ENCODE peak calls at places on chromosomes 11 and 22, in eight cellular contexts. One of them, this sample, is unnamed.

GRCh38 chr11:112590778-112591177 is 330.1 kb upstream of the PLET1 start:
- DNase-seq in fibroblast of pulmonary artery: peak; percentile 50
- DNase-seq in colonic mucosa: no peak
- DNase-seq in OCI-LY7: no peak
- DNase-seq in kidney tubule cell: no peak
- DNase-seq in EL: no peak
- DNase-seq in T-helper 1 cell: no peak
- DNase-seq in stimulated activated CD4-positive, alpha-beta T cell treated with anti-CD3 and anti-CD28 coated beads, Interleukin-15, amount 100 ng/mL, for 1 hour: no peak
- DNase-seq in this sample: no peak

GRCh38 chr22:41290262-41291221 is 4.6 kb upstream of the RANGAP1 start:
- DNase-seq in fibroblast of pulmonary artery: peak; percentile 75
- DNase-seq in colonic mucosa: no peak
- DNase-seq in OCI-LY7: no peak
- DNase-seq in kidney tubule cell: peak; percentile 93
- DNase-seq in EL: peak; percentile 97
- DNase-seq in T-helper 1 cell: no peak
- DNase-seq in stimulated activated CD4-positive, alpha-beta T cell treated with anti-CD3 and anti-CD28 coated beads, Interleukin-15, amount 100 ng/mL, for 1 hour: no peak
- DNase-seq in this sample: peak; percentile 47

GRCh38 chr11:71300187-71300586 is 47.8 kb upstream of the SHANK2 start:
- DNase-seq in fibroblast of pulmonary artery: no peak
- DNase-seq in colonic mucosa: peak; percentile 8
- DNase-seq in OCI-LY7: no peak
- DNase-seq in kidney tubule cell: no peak
- DNase-seq in EL: no peak
- DNase-seq in T-helper 1 cell: no peak
- DNase-seq in stimulated activated CD4-positive, alpha-beta T cell treated with anti-CD3 and anti-CD28 coated beads, Interleukin-15, amount 100 ng/mL, for 1 hour: no peak
- DNase-seq in this sample: no peak

GRCh38 chr22:35918466-35918865 is 110.2 kb downstream of the RBFOX2 start:
- DNase-seq in fibroblast of pulmonary artery: peak; percentile 20
- DNase-seq in colonic mucosa: no peak
- DNase-seq in OCI-LY7: no peak
- DNase-seq in kidney tubule cell: no peak
- DNase-seq in EL: no peak
- DNase-seq in T-helper 1 cell: no peak
- DNase-seq in stimulated activated CD4-positive, alpha-beta T cell treated with anti-CD3 and anti-CD28 coated beads, Interleukin-15, amount 100 ng/mL, for 1 hour: no peak
- DNase-seq in this sample: peak; percentile 38

GRCh38 chr11:119181677-119182412 is 3.4 kb upstream of the NHERF4 start:
- DNase-seq in fibroblast of pulmonary artery: no peak
- DNase-seq in colonic mucosa: no peak
- DNase-seq in OCI-LY7: no peak
- DNase-seq in kidney tubule cell: no peak
- DNase-seq in EL: no peak
- DNase-seq in T-helper 1 cell: no peak
- DNase-seq in stimulated activated CD4-positive, alpha-beta T cell treated with anti-CD3 and anti-CD28 coated beads, Interleukin-15, amount 100 ng/mL, for 1 hour: no peak
- DNase-seq in this sample: no peak

GRCh38 chr11:84887055-84887629 is 740.0 kb downstream of the DLG2 start:
- DNase-seq in fibroblast of pulmonary artery: no peak
- DNase-seq in colonic mucosa: no peak
- DNase-seq in OCI-LY7: no peak
- DNase-seq in kidney tubule cell: peak; percentile 18
- DNase-seq in EL: peak; percentile 43
- DNase-seq in T-helper 1 cell: no peak
- DNase-seq in stimulated activated CD4-positive, alpha-beta T cell treated with anti-CD3 and anti-CD28 coated beads, Interleukin-15, amount 100 ng/mL, for 1 hour: no peak
- DNase-seq in this sample: no peak

GRCh38 chr11:73797457-73797856 is 9.8 kb downstream of the MRPL48 start:
- DNase-seq in fibroblast of pulmonary artery: no peak
- DNase-seq in colonic mucosa: no peak
- DNase-seq in OCI-LY7: no peak
- DNase-seq in kidney tubule cell: no peak
- DNase-seq in EL: no peak
- DNase-seq in T-helper 1 cell: no peak
- DNase-seq in stimulated activated CD4-positive, alpha-beta T cell treated with anti-CD3 and anti-CD28 coated beads, Interleukin-15, amount 100 ng/mL, for 1 hour: no peak
- DNase-seq in this sample: no peak

GRCh38 chr11:28464252-28464867 is 356.2 kb downstream of the METTL15 start:
- DNase-seq in fibroblast of pulmonary artery: peak; percentile 19
- DNase-seq in colonic mucosa: no peak
- DNase-seq in OCI-LY7: no peak
- DNase-seq in kidney tubule cell: no peak
- DNase-seq in EL: peak; percentile 78
- DNase-seq in T-helper 1 cell: no peak
- DNase-seq in stimulated activated CD4-positive, alpha-beta T cell treated with anti-CD3 and anti-CD28 coated beads, Interleukin-15, amount 100 ng/mL, for 1 hour: no peak
- DNase-seq in this sample: no peak

GRCh38 chr11:46894961-46895360 is 23.4 kb downstream of the LRP4 start:
- DNase-seq in fibroblast of pulmonary artery: no peak
- DNase-seq in colonic mucosa: no peak
- DNase-seq in OCI-LY7: no peak
- DNase-seq in kidney tubule cell: no peak
- DNase-seq in EL: no peak
- DNase-seq in T-helper 1 cell: no peak
- DNase-seq in stimulated activated CD4-positive, alpha-beta T cell treated with anti-CD3 and anti-CD28 coated beads, Interleukin-15, amount 100 ng/mL, for 1 hour: no peak
- DNase-seq in this sample: no peak

GRCh38 chr11:83335446-83336070 is 49.4 kb upstream of the CCDC90B start:
- DNase-seq in fibroblast of pulmonary artery: no peak
- DNase-seq in colonic mucosa: no peak
- DNase-seq in OCI-LY7: no peak
- DNase-seq in kidney tubule cell: no peak
- DNase-seq in EL: no peak
- DNase-seq in T-helper 1 cell: no peak
- DNase-seq in stimulated activated CD4-positive, alpha-beta T cell treated with anti-CD3 and anti-CD28 coated beads, Interleukin-15, amount 100 ng/mL, for 1 hour: no peak
- DNase-seq in this sample: no peak

GRCh38 chr11:33910960-33911339 is 19.1 kb upstream of the LMO2 start:
- DNase-seq in fibroblast of pulmonary artery: no peak
- DNase-seq in colonic mucosa: no peak
- DNase-seq in OCI-LY7: no peak
- DNase-seq in kidney tubule cell: no peak
- DNase-seq in EL: no peak
- DNase-seq in T-helper 1 cell: no peak
- DNase-seq in stimulated activated CD4-positive, alpha-beta T cell treated with anti-CD3 and anti-CD28 coated beads, Interleukin-15, amount 100 ng/mL, for 1 hour: no peak
- DNase-seq in this sample: no peak

GRCh38 chr11:1757861-1758610 is 5.7 kb downstream of the CTSD start:
- DNase-seq in fibroblast of pulmonary artery: no peak
- DNase-seq in colonic mucosa: peak; percentile 60
- DNase-seq in OCI-LY7: no peak
- DNase-seq in kidney tubule cell: no peak
- DNase-seq in EL: no peak
- DNase-seq in T-helper 1 cell: no peak
- DNase-seq in stimulated activated CD4-positive, alpha-beta T cell treated with anti-CD3 and anti-CD28 coated beads, Interleukin-15, amount 100 ng/mL, for 1 hour: no peak
- DNase-seq in this sample: no peak

GRCh38 chr11:34546511-34547206 is 33.1 kb upstream of the ELF5 start:
- DNase-seq in fibroblast of pulmonary artery: no peak
- DNase-seq in colonic mucosa: no peak
- DNase-seq in OCI-LY7: no peak
- DNase-seq in kidney tubule cell: no peak
- DNase-seq in EL: no peak
- DNase-seq in T-helper 1 cell: no peak
- DNase-seq in stimulated activated CD4-positive, alpha-beta T cell treated with anti-CD3 and anti-CD28 coated beads, Interleukin-15, amount 100 ng/mL, for 1 hour: no peak
- DNase-seq in this sample: no peak

GRCh38 chr11:106156290-106156937 is 79.0 kb downstream of the AASDHPPT start:
- DNase-seq in fibroblast of pulmonary artery: peak; percentile 94
- DNase-seq in colonic mucosa: peak; percentile 19
- DNase-seq in OCI-LY7: peak; percentile 16
- DNase-seq in kidney tubule cell: peak; percentile 54
- DNase-seq in EL: peak; percentile 57
- DNase-seq in T-helper 1 cell: no peak
- DNase-seq in stimulated activated CD4-positive, alpha-beta T cell treated with anti-CD3 and anti-CD28 coated beads, Interleukin-15, amount 100 ng/mL, for 1 hour: no peak
- DNase-seq in this sample: peak; percentile 75

GRCh38 chr22:26482171-26482570 is 1.4 kb downstream of the HPS4 start:
- DNase-seq in fibroblast of pulmonary artery: no peak
- DNase-seq in colonic mucosa: no peak
- DNase-seq in OCI-LY7: peak; percentile 26
- DNase-seq in kidney tubule cell: no peak
- DNase-seq in EL: no peak
- DNase-seq in T-helper 1 cell: no peak
- DNase-seq in stimulated activated CD4-positive, alpha-beta T cell treated with anti-CD3 and anti-CD28 coated beads, Interleukin-15, amount 100 ng/mL, for 1 hour: no peak
- DNase-seq in this sample: no peak

GRCh38 chr11:103525069-103525468 is 415.8 kb downstream of the DYNC2H1 start:
- DNase-seq in fibroblast of pulmonary artery: peak; percentile 65
- DNase-seq in colonic mucosa: no peak
- DNase-seq in OCI-LY7: no peak
- DNase-seq in kidney tubule cell: peak; percentile 86
- DNase-seq in EL: peak; percentile 78
- DNase-seq in T-helper 1 cell: no peak
- DNase-seq in stimulated activated CD4-positive, alpha-beta T cell treated with anti-CD3 and anti-CD28 coated beads, Interleukin-15, amount 100 ng/mL, for 1 hour: no peak
- DNase-seq in this sample: peak; percentile 17

GRCh38 chr11:126254819-126255218 is 13.9 kb downstream of the SRPRA start:
- DNase-seq in fibroblast of pulmonary artery: no peak
- DNase-seq in colonic mucosa: no peak
- DNase-seq in OCI-LY7: no peak
- DNase-seq in kidney tubule cell: no peak
- DNase-seq in EL: no peak
- DNase-seq in T-helper 1 cell: no peak
- DNase-seq in stimulated activated CD4-positive, alpha-beta T cell treated with anti-CD3 and anti-CD28 coated beads, Interleukin-15, amount 100 ng/mL, for 1 hour: no peak
- DNase-seq in this sample: no peak

GRCh38 chr11:120326845-120327281 is 1.8 kb downstream of the TLCD5 start:
- DNase-seq in fibroblast of pulmonary artery: peak; percentile 24
- DNase-seq in colonic mucosa: no peak
- DNase-seq in OCI-LY7: no peak
- DNase-seq in kidney tubule cell: peak; percentile 47
- DNase-seq in EL: no peak
- DNase-seq in T-helper 1 cell: no peak
- DNase-seq in stimulated activated CD4-positive, alpha-beta T cell treated with anti-CD3 and anti-CD28 coated beads, Interleukin-15, amount 100 ng/mL, for 1 hour: no peak
- DNase-seq in this sample: no peak

GRCh38 chr22:17982572-17983141 is 41.7 kb downstream of the MICAL3 start:
- DNase-seq in fibroblast of pulmonary artery: no peak
- DNase-seq in colonic mucosa: no peak
- DNase-seq in OCI-LY7: no peak
- DNase-seq in kidney tubule cell: no peak
- DNase-seq in EL: peak; percentile 33
- DNase-seq in T-helper 1 cell: no peak
- DNase-seq in stimulated activated CD4-positive, alpha-beta T cell treated with anti-CD3 and anti-CD28 coated beads, Interleukin-15, amount 100 ng/mL, for 1 hour: no peak
- DNase-seq in this sample: no peak

GRCh38 chr11:1543606-1544263 is 28.3 kb downstream of the DUSP8 start:
- DNase-seq in fibroblast of pulmonary artery: no peak
- DNase-seq in colonic mucosa: no peak
- DNase-seq in OCI-LY7: no peak
- DNase-seq in kidney tubule cell: no peak
- DNase-seq in EL: no peak
- DNase-seq in T-helper 1 cell: no peak
- DNase-seq in stimulated activated CD4-positive, alpha-beta T cell treated with anti-CD3 and anti-CD28 coated beads, Interleukin-15, amount 100 ng/mL, for 1 hour: no peak
- DNase-seq in this sample: no peak

GRCh38 chr11:73137262-73137941 is 4.7 kb downstream of the FCHSD2 start:
- DNase-seq in fibroblast of pulmonary artery: no peak
- DNase-seq in colonic mucosa: no peak
- DNase-seq in OCI-LY7: peak; percentile 51
- DNase-seq in kidney tubule cell: no peak
- DNase-seq in EL: no peak
- DNase-seq in T-helper 1 cell: no peak
- DNase-seq in stimulated activated CD4-positive, alpha-beta T cell treated with anti-CD3 and anti-CD28 coated beads, Interleukin-15, amount 100 ng/mL, for 1 hour: no peak
- DNase-seq in this sample: no peak

GRCh38 chr11:71451596-71452353 is 1.2 kb upstream of the NADSYN1 start:
- DNase-seq in fibroblast of pulmonary artery: no peak
- DNase-seq in colonic mucosa: peak; percentile 71
- DNase-seq in OCI-LY7: peak; percentile 57
- DNase-seq in kidney tubule cell: peak; percentile 57
- DNase-seq in EL: no peak
- DNase-seq in T-helper 1 cell: no peak
- DNase-seq in stimulated activated CD4-positive, alpha-beta T cell treated with anti-CD3 and anti-CD28 coated beads, Interleukin-15, amount 100 ng/mL, for 1 hour: no peak
- DNase-seq in this sample: peak; percentile 14

GRCh38 chr11:19777342-19778102 is 64.9 kb downstream of the NAV2 start:
- DNase-seq in fibroblast of pulmonary artery: peak; percentile 81
- DNase-seq in colonic mucosa: peak; percentile 52
- DNase-seq in OCI-LY7: no peak
- DNase-seq in kidney tubule cell: peak; percentile 90
- DNase-seq in EL: peak; percentile 70
- DNase-seq in T-helper 1 cell: no peak
- DNase-seq in stimulated activated CD4-positive, alpha-beta T cell treated with anti-CD3 and anti-CD28 coated beads, Interleukin-15, amount 100 ng/mL, for 1 hour: no peak
- DNase-seq in this sample: no peak

GRCh38 chr11:9091044-9091936 is at the start of gene SCUBE2:
- DNase-seq in fibroblast of pulmonary artery: no peak
- DNase-seq in colonic mucosa: peak; percentile 26
- DNase-seq in OCI-LY7: no peak
- DNase-seq in kidney tubule cell: peak; percentile 4
- DNase-seq in EL: peak; percentile 23
- DNase-seq in T-helper 1 cell: no peak
- DNase-seq in stimulated activated CD4-positive, alpha-beta T cell treated with anti-CD3 and anti-CD28 coated beads, Interleukin-15, amount 100 ng/mL, for 1 hour: no peak
- DNase-seq in this sample: no peak

GRCh38 chr11:73019448-73019847 is 122.7 kb downstream of the FCHSD2 start:
- DNase-seq in fibroblast of pulmonary artery: no peak
- DNase-seq in colonic mucosa: no peak
- DNase-seq in OCI-LY7: no peak
- DNase-seq in kidney tubule cell: no peak
- DNase-seq in EL: no peak
- DNase-seq in T-helper 1 cell: no peak
- DNase-seq in stimulated activated CD4-positive, alpha-beta T cell treated with anti-CD3 and anti-CD28 coated beads, Interleukin-15, amount 100 ng/mL, for 1 hour: no peak
- DNase-seq in this sample: no peak

GRCh38 chr11:88555829-88556202 is 218.3 kb upstream of the CTSC start:
- DNase-seq in fibroblast of pulmonary artery: peak; percentile 57
- DNase-seq in colonic mucosa: no peak
- DNase-seq in OCI-LY7: no peak
- DNase-seq in kidney tubule cell: peak; percentile 17
- DNase-seq in EL: peak; percentile 67
- DNase-seq in T-helper 1 cell: no peak
- DNase-seq in stimulated activated CD4-positive, alpha-beta T cell treated with anti-CD3 and anti-CD28 coated beads, Interleukin-15, amount 100 ng/mL, for 1 hour: no peak
- DNase-seq in this sample: no peak

GRCh38 chr11:82936261-82936660 is 34.7 kb downstream of the DDIAS start:
- DNase-seq in fibroblast of pulmonary artery: peak; percentile 87
- DNase-seq in colonic mucosa: no peak
- DNase-seq in OCI-LY7: no peak
- DNase-seq in kidney tubule cell: no peak
- DNase-seq in EL: no peak
- DNase-seq in T-helper 1 cell: no peak
- DNase-seq in stimulated activated CD4-positive, alpha-beta T cell treated with anti-CD3 and anti-CD28 coated beads, Interleukin-15, amount 100 ng/mL, for 1 hour: no peak
- DNase-seq in this sample: no peak

GRCh38 chr11:124868322-124869274 is 3.4 kb downstream of the ROBO3 start:
- DNase-seq in fibroblast of pulmonary artery: no peak
- DNase-seq in colonic mucosa: no peak
- DNase-seq in OCI-LY7: no peak
- DNase-seq in kidney tubule cell: no peak
- DNase-seq in EL: no peak
- DNase-seq in T-helper 1 cell: no peak
- DNase-seq in stimulated activated CD4-positive, alpha-beta T cell treated with anti-CD3 and anti-CD28 coated beads, Interleukin-15, amount 100 ng/mL, for 1 hour: no peak
- DNase-seq in this sample: no peak

GRCh38 chr11:1839924-1840779 is 1.4 kb downstream of the TNNI2 start:
- DNase-seq in fibroblast of pulmonary artery: no peak
- DNase-seq in colonic mucosa: peak; percentile 54
- DNase-seq in OCI-LY7: peak; percentile 84
- DNase-seq in kidney tubule cell: no peak
- DNase-seq in EL: no peak
- DNase-seq in T-helper 1 cell: no peak
- DNase-seq in stimulated activated CD4-positive, alpha-beta T cell treated with anti-CD3 and anti-CD28 coated beads, Interleukin-15, amount 100 ng/mL, for 1 hour: no peak
- DNase-seq in this sample: no peak

GRCh38 chr11:17972987-17973386 is 39.9 kb downstream of the SERGEF start:
- DNase-seq in fibroblast of pulmonary artery: peak; percentile 86
- DNase-seq in colonic mucosa: peak; percentile 20
- DNase-seq in OCI-LY7: no peak
- DNase-seq in kidney tubule cell: peak; percentile 54
- DNase-seq in EL: peak; percentile 83
- DNase-seq in T-helper 1 cell: no peak
- DNase-seq in stimulated activated CD4-positive, alpha-beta T cell treated with anti-CD3 and anti-CD28 coated beads, Interleukin-15, amount 100 ng/mL, for 1 hour: no peak
- DNase-seq in this sample: peak; percentile 73

GRCh38 chr11:48261600-48261999 is 2.1 kb upstream of the OR4X1 start:
- DNase-seq in fibroblast of pulmonary artery: no peak
- DNase-seq in colonic mucosa: no peak
- DNase-seq in OCI-LY7: no peak
- DNase-seq in kidney tubule cell: no peak
- DNase-seq in EL: no peak
- DNase-seq in T-helper 1 cell: no peak
- DNase-seq in stimulated activated CD4-positive, alpha-beta T cell treated with anti-CD3 and anti-CD28 coated beads, Interleukin-15, amount 100 ng/mL, for 1 hour: no peak
- DNase-seq in this sample: no peak

GRCh38 chr11:91066648-91067047 is 843.8 kb upstream of the CHORDC1 start:
- DNase-seq in fibroblast of pulmonary artery: no peak
- DNase-seq in colonic mucosa: no peak
- DNase-seq in OCI-LY7: no peak
- DNase-seq in kidney tubule cell: no peak
- DNase-seq in EL: no peak
- DNase-seq in T-helper 1 cell: no peak
- DNase-seq in stimulated activated CD4-positive, alpha-beta T cell treated with anti-CD3 and anti-CD28 coated beads, Interleukin-15, amount 100 ng/mL, for 1 hour: no peak
- DNase-seq in this sample: no peak

GRCh38 chr11:75421035-75421602 is 11.9 kb downstream of the KLHL35 start:
- DNase-seq in fibroblast of pulmonary artery: no peak
- DNase-seq in colonic mucosa: no peak
- DNase-seq in OCI-LY7: no peak
- DNase-seq in kidney tubule cell: no peak
- DNase-seq in EL: no peak
- DNase-seq in T-helper 1 cell: no peak
- DNase-seq in stimulated activated CD4-positive, alpha-beta T cell treated with anti-CD3 and anti-CD28 coated beads, Interleukin-15, amount 100 ng/mL, for 1 hour: no peak
- DNase-seq in this sample: no peak

GRCh38 chr11:11078344-11078743 is 220.5 kb upstream of the ZBED5 start:
- DNase-seq in fibroblast of pulmonary artery: peak; percentile 20
- DNase-seq in colonic mucosa: no peak
- DNase-seq in OCI-LY7: no peak
- DNase-seq in kidney tubule cell: no peak
- DNase-seq in EL: peak; percentile 4
- DNase-seq in T-helper 1 cell: no peak
- DNase-seq in stimulated activated CD4-positive, alpha-beta T cell treated with anti-CD3 and anti-CD28 coated beads, Interleukin-15, amount 100 ng/mL, for 1 hour: no peak
- DNase-seq in this sample: no peak

This sample was measured in A673.